ENCODE peak calls at places on chromosome 17, in six cellular contexts. One of them, this sample, is unnamed.

GRCh38 chr17:47276868-47277267 is 23.2 kb downstream of the ITGB3 start:
- DNase-seq in fibroblast of mammary gland: peak
- DNase-seq in AG09309: peak
- DNase-seq in AG04450: no peak
- DNase-seq in thoracic aorta: no peak
- DNase-seq in fibroblast of pulmonary artery: peak
- DNase-seq in this sample: peak

GRCh38 chr17:973053-973452 is 6.5 kb downstream of the NXN start:
- DNase-seq in fibroblast of mammary gland: no peak
- DNase-seq in AG09309: no peak
- DNase-seq in AG04450: no peak
- DNase-seq in thoracic aorta: no peak
- DNase-seq in fibroblast of pulmonary artery: no peak
- DNase-seq in this sample: no peak

GRCh38 chr17:59785091-59785799 is 77.8 kb downstream of the VMP1 start:
- DNase-seq in fibroblast of mammary gland: peak
- DNase-seq in AG09309: no peak
- DNase-seq in AG04450: no peak
- DNase-seq in thoracic aorta: no peak
- DNase-seq in fibroblast of pulmonary artery: no peak
- DNase-seq in this sample: no peak

GRCh38 chr17:28849281-28849680 is 5.5 kb upstream of the ERAL1 start:
- DNase-seq in fibroblast of mammary gland: peak
- DNase-seq in AG09309: no peak
- DNase-seq in AG04450: no peak
- DNase-seq in thoracic aorta: no peak
- DNase-seq in fibroblast of pulmonary artery: no peak
- DNase-seq in this sample: no peak

GRCh38 chr17:7263801-7264078 is 1.5 kb upstream of the CLDN7 start:
- DNase-seq in fibroblast of mammary gland: no peak
- DNase-seq in AG09309: no peak
- DNase-seq in AG04450: no peak
- DNase-seq in thoracic aorta: no peak
- DNase-seq in fibroblast of pulmonary artery: no peak
- DNase-seq in this sample: no peak

GRCh38 chr17:15649861-15650391 is 30.4 kb upstream of the FBXW10B start:
- DNase-seq in fibroblast of mammary gland: peak
- DNase-seq in AG09309: no peak
- DNase-seq in AG04450: no peak
- DNase-seq in thoracic aorta: no peak
- DNase-seq in fibroblast of pulmonary artery: peak
- DNase-seq in this sample: peak

GRCh38 chr17:66365204-66365524 is 62.8 kb downstream of the PRKCA start:
- DNase-seq in fibroblast of mammary gland: no peak
- DNase-seq in AG09309: no peak
- DNase-seq in AG04450: no peak
- DNase-seq in thoracic aorta: no peak
- DNase-seq in fibroblast of pulmonary artery: peak
- DNase-seq in this sample: no peak

GRCh38 chr17:62627904-62628603 is 584 bp downstream of the MRC2 start:
- DNase-seq in fibroblast of mammary gland: peak
- DNase-seq in AG09309: no peak
- DNase-seq in AG04450: peak
- DNase-seq in thoracic aorta: no peak
- DNase-seq in fibroblast of pulmonary artery: peak
- DNase-seq in this sample: no peak

GRCh38 chr17:63969278-63969677 is 3.4 kb downstream of the SCN4A start:
- DNase-seq in fibroblast of mammary gland: no peak
- DNase-seq in AG09309: no peak
- DNase-seq in AG04450: no peak
- DNase-seq in thoracic aorta: no peak
- DNase-seq in fibroblast of pulmonary artery: no peak
- DNase-seq in this sample: no peak

GRCh38 chr17:50344712-50345380 is 1.1 kb upstream of the XYLT2 start:
- DNase-seq in fibroblast of mammary gland: no peak
- DNase-seq in AG09309: no peak
- DNase-seq in AG04450: no peak
- DNase-seq in thoracic aorta: no peak
- DNase-seq in fibroblast of pulmonary artery: no peak
- DNase-seq in this sample: no peak
- H3K4me3 ChIP-seq in fibroblast of mammary gland: no peak
- H3K4me3 ChIP-seq in AG09309: no peak
- H3K4me3 ChIP-seq in AG04450: no peak
- H3K4me3 ChIP-seq in thoracic aorta: no peak
- H3K4me3 ChIP-seq in fibroblast of pulmonary artery: no peak
- H3K4me3 ChIP-seq in this sample: no peak

GRCh38 chr17:42573095-42573494 is 4.4 kb downstream of the PSMC3IP start:
- DNase-seq in fibroblast of mammary gland: no peak
- DNase-seq in AG09309: no peak
- DNase-seq in AG04450: no peak
- DNase-seq in thoracic aorta: no peak
- DNase-seq in fibroblast of pulmonary artery: no peak
- DNase-seq in this sample: no peak

GRCh38 chr17:42577532-42578281 is at the start of gene PSMC3IP:
- DNase-seq in fibroblast of mammary gland: peak
- DNase-seq in AG09309: peak
- DNase-seq in AG04450: peak
- DNase-seq in thoracic aorta: peak
- DNase-seq in fibroblast of pulmonary artery: peak
- DNase-seq in this sample: peak

GRCh38 chr17:42571435-42572225 is 4.7 kb downstream of the MLX start:
- DNase-seq in fibroblast of mammary gland: no peak
- DNase-seq in AG09309: no peak
- DNase-seq in AG04450: no peak
- DNase-seq in thoracic aorta: no peak
- DNase-seq in fibroblast of pulmonary artery: no peak
- DNase-seq in this sample: no peak

GRCh38 chr17:42577140-42577531 is 393 bp downstream of the PSMC3IP start:
- DNase-seq in fibroblast of mammary gland: no peak
- DNase-seq in AG09309: no peak
- DNase-seq in AG04450: no peak
- DNase-seq in thoracic aorta: no peak
- DNase-seq in fibroblast of pulmonary artery: no peak
- DNase-seq in this sample: no peak

DNA sequence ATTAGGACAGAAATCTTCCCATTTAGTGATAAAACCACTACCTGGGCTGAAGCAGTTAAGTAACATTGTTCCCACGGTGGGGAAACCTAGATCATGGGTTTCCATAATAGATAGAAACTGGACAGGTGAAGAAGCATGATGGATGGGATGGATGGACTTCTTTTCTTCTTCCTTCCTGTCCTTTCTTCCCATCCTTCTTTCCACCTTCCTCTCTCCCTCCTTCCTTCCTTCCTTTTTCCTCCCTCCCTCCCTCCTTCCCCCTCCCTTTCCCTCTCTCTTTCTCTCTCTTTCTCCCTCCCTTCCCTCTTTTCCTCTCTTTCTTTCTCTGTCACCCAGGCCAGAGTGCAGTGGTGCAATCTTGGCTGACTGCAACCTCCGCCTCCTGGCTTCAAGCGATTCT is 3.1 kb downstream of the PSMC3IP start:
- DNase-seq in fibroblast of mammary gland: no peak
- DNase-seq in AG09309: no peak
- DNase-seq in AG04450: no peak
- DNase-seq in thoracic aorta: no peak
- DNase-seq in fibroblast of pulmonary artery: no peak
- DNase-seq in this sample: no peak
- H3K4me3 ChIP-seq in fibroblast of mammary gland: no peak
- H3K4me3 ChIP-seq in AG09309: no peak
- H3K4me3 ChIP-seq in AG04450: no peak
- H3K4me3 ChIP-seq in thoracic aorta: no peak
- H3K4me3 ChIP-seq in fibroblast of pulmonary artery: no peak
- H3K4me3 ChIP-seq in this sample: no peak

GRCh38 chr17:81388091-81388611 is 7.1 kb upstream of the BAHCC1 start:
- DNase-seq in fibroblast of mammary gland: no peak
- DNase-seq in AG09309: no peak
- DNase-seq in AG04450: no peak
- DNase-seq in thoracic aorta: no peak
- DNase-seq in fibroblast of pulmonary artery: no peak
- DNase-seq in this sample: no peak
- H3K4me3 ChIP-seq in fibroblast of mammary gland: peak
- H3K4me3 ChIP-seq in AG09309: no peak
- H3K4me3 ChIP-seq in AG04450: no peak
- H3K4me3 ChIP-seq in thoracic aorta: peak
- H3K4me3 ChIP-seq in fibroblast of pulmonary artery: no peak
- H3K4me3 ChIP-seq in this sample: no peak

GRCh38 chr17:44375196-44376017 is 11.8 kb upstream of the FAM171A2 start:
- DNase-seq in fibroblast of mammary gland: no peak
- DNase-seq in AG09309: no peak
- DNase-seq in AG04450: no peak
- DNase-seq in thoracic aorta: no peak
- DNase-seq in fibroblast of pulmonary artery: no peak
- DNase-seq in this sample: no peak
- H3K4me3 ChIP-seq in fibroblast of mammary gland: no peak
- H3K4me3 ChIP-seq in AG09309: no peak
- H3K4me3 ChIP-seq in AG04450: no peak
- H3K4me3 ChIP-seq in thoracic aorta: no peak
- H3K4me3 ChIP-seq in fibroblast of pulmonary artery: no peak
- H3K4me3 ChIP-seq in this sample: no peak

GRCh38 chr17:68289936-68290267 is 1.0 kb downstream of the SLC16A6 start:
- DNase-seq in fibroblast of mammary gland: no peak
- DNase-seq in AG09309: no peak
- DNase-seq in AG04450: no peak
- DNase-seq in thoracic aorta: no peak
- DNase-seq in fibroblast of pulmonary artery: no peak
- DNase-seq in this sample: no peak
- H3K4me3 ChIP-seq in fibroblast of mammary gland: no peak
- H3K4me3 ChIP-seq in AG09309: peak
- H3K4me3 ChIP-seq in AG04450: peak
- H3K4me3 ChIP-seq in thoracic aorta: peak
- H3K4me3 ChIP-seq in fibroblast of pulmonary artery: no peak
- H3K4me3 ChIP-seq in this sample: no peak